ENCODE peak calls at places on chromosomes 13 and 19, in six cellular contexts. I is upper lobe of left lung; K is ovary; X is aorta; H is body of pancreas; J is CD8-positive, alpha-beta memory T cell. R is an unnamed sample.

GRCh38 chr19:55336101-55336500 is 3.6 kb upstream of the KMT5C start:
- DNase-seq in I (no peak), K (no peak), X (no peak), H (no peak), J (no peak), R (no peak)

GRCh38 chr13:90105276-90105675 is 1242.2 kb upstream of the MIR17HG start:
- DNase-seq in I (no peak), K (no peak), X (no peak), H (no peak), J (no peak), R (no peak)

GRCh38 chr13:97284558-97284957 is 62.4 kb downstream of the MBNL2 start:
- DNase-seq in I (no peak), K (no peak), X (no peak), H (no peak), J (no peak), R (no peak)

GRCh38 chr13:100140441-100140840 is 51.5 kb downstream of the PCCA start:
- DNase-seq in I (no peak), K (no peak), X (no peak), H (no peak), J (no peak), R (no peak)

GRCh38 chr13:99855516-99855915 is 116.1 kb downstream of the ZIC5 start:
- DNase-seq in I (no peak), K (no peak), X (no peak), H (no peak), J (no peak), R (no peak)

GRCh38 chr19:5498817-5499535 is 43.8 kb downstream of the ZNRF4 start:
- DNase-seq in I (no peak), K (no peak), X (no peak), H (no peak), J (no peak), R (peak; percentile 98)

GRCh38 chr13:111013196-111013595 is 98.3 kb upstream of the ANKRD10 start:
- DNase-seq in I (no peak), K (no peak), X (no peak), H (no peak), J (no peak), R (no peak)

GRCh38 chr19:1156830-1157615 is 17.0 kb downstream of the SBNO2 start:
- DNase-seq in I (peak; percentile 75), K (no peak), X (no peak), H (no peak), J (no peak), R (no peak)

GRCh38 chr19:5588441-5588840 is 20.7 kb upstream of the TINCR start:
- DNase-seq in I (no peak), K (no peak), X (peak; percentile 60), H (no peak), J (no peak), R (no peak)

GRCh38 chr13:20159646-20160345 is 1.1 kb downstream of the GJA3 start:
- DNase-seq in I (no peak), K (no peak), X (no peak), H (no peak), J (no peak), R (peak; percentile 5)

GRCh38 chr13:33017410-33017929 is 1.2 kb downstream of the KL start:
- DNase-seq in I (no peak), K (no peak), X (no peak), H (no peak), J (peak; percentile 24), R (peak; percentile 76)

GRCh38 chr19:29634002-29634401 is 27.9 kb downstream of the POP4 start:
- DNase-seq in I (no peak), K (no peak), X (no peak), H (no peak), J (no peak), R (no peak)

GRCh38 chr13:50740052-50740741 is 103.3 kb downstream of the DLEU7 start:
- DNase-seq in I (no peak), K (no peak), X (no peak), H (no peak), J (no peak), R (no peak)

GRCh38 chr19:39262496-39262895 is 5.7 kb upstream of the IFNL2 start:
- DNase-seq in I (no peak), K (no peak), X (no peak), H (no peak), J (no peak), R (no peak)

GRCh38 chr19:459724-460511 is 915 bp downstream of the SHC2 start:
- DNase-seq in I (peak; percentile 94), K (peak; percentile 62), X (peak; percentile 86), H (peak; percentile 81), J (peak; percentile 3), R (peak; percentile 90)

GRCh38 chr13:87123987-87124784 is 547.0 kb upstream of the SLITRK5 start:
- DNase-seq in I (no peak), K (no peak), X (no peak), H (no peak), J (no peak), R (peak; percentile 79)

GRCh38 chr19:46859637-46860124 is 1.1 kb upstream of the ARHGAP35 start:
- DNase-seq in I (no peak), K (peak; percentile 68), X (peak; percentile 86), H (peak; percentile 68), J (no peak), R (no peak)

GRCh38 chr19:4064073-4064550 is 2.6 kb downstream of the ZBTB7A start:
- DNase-seq in I (peak; percentile 87), K (no peak), X (peak; percentile 79), H (peak; percentile 42), J (no peak), R (peak; percentile 68)

GRCh38 chr19:40608957-40609356 is 7.8 kb downstream of the LTBP4 start:
- DNase-seq in I (no peak), K (no peak), X (no peak), H (no peak), J (no peak), R (no peak)

GRCh38 chr13:111945086-111945485 is 121.9 kb upstream of the SOX1 start:
- DNase-seq in I (no peak), K (no peak), X (no peak), H (no peak), J (no peak), R (no peak)

GRCh38 chr13:102917019-102917418 is 71.2 kb downstream of the ERCC5 start:
- DNase-seq in I (no peak), K (no peak), X (no peak), H (no peak), J (no peak), R (no peak)

GRCh38 chr13:45541806-45542205 is 73.7 kb downstream of the ERICH6B start:
- DNase-seq in I (peak; percentile 71), K (no peak), X (no peak), H (no peak), J (no peak), R (no peak)

GRCh38 chr13:51955281-51955771 is 55.9 kb downstream of the ATP7B start:
- DNase-seq in I (no peak), K (no peak), X (no peak), H (no peak), J (no peak), R (no peak)

GRCh38 chr13:73303858-73304257 is 245.1 kb downstream of the KLF5 start:
- DNase-seq in I (no peak), K (no peak), X (no peak), H (no peak), J (no peak), R (peak; percentile 53)

GRCh38 chr13:20337894-20338551 is 105.9 kb upstream of the GJB6 start:
- DNase-seq in I (no peak), K (no peak), X (no peak), H (no peak), J (no peak), R (no peak)

GRCh38 chr19:45059258-45059965 is 16.9 kb downstream of the ZNF296 start:
- DNase-seq in I (no peak), K (peak; percentile 33), X (no peak), H (peak; percentile 85), J (peak; percentile 70), R (peak; percentile 98)

GRCh38 chr19:45056831-45057230 is 18.0 kb downstream of the CLASRP start:
- DNase-seq in I (no peak), K (no peak), X (no peak), H (no peak), J (no peak), R (no peak)

GRCh38 chr19:45057444-45057843 is 18.6 kb downstream of the CLASRP start:
- DNase-seq in I (peak; percentile 53), K (no peak), X (no peak), H (no peak), J (no peak), R (no peak)

GRCh38 chr19:45061965-45062364 is 14.3 kb downstream of the ZNF296 start:
- DNase-seq in I (no peak), K (no peak), X (no peak), H (no peak), J (no peak), R (no peak)

GRCh38 chr19:45058622-45059159 is 17.6 kb downstream of the ZNF296 start:
- DNase-seq in I (no peak), K (no peak), X (no peak), H (no peak), J (no peak), R (no peak)
- H3K36me3 ChIP-seq in I (peaks cover 100% of the 10 kb centered on the region), K (no peaks in the 10 kb centered on the region), X (peaks cover 5% of the 10 kb centered on the region), H (peaks cover 44% of the 10 kb centered on the region), J (peaks cover 58% of the 10 kb centered on the region), R (peaks cover 77% of the 10 kb centered on the region)

GRCh38 chr13:35162420-35162819 is 220.3 kb downstream of the NBEA start:
- DNase-seq in I (no peak), K (no peak), X (no peak), H (no peak), J (no peak), R (no peak)
- H3K4me3 ChIP-seq in I (no peak overlapping the region), K (no peak overlapping the region), X (no peak overlapping the region), H (no peak overlapping the region), J (no peak overlapping the region), R (no peak overlapping the region)

GRCh38 chr19:15401397-15401710 is 17.4 kb downstream of the AKAP8L start:
- DNase-seq in I (no peak), K (no peak), X (no peak), H (no peak), J (no peak), R (peak; percentile 36)

GRCh38 chr19:15403151-15403531 is 15.6 kb downstream of the AKAP8L start:
- DNase-seq in I (peak; percentile 41), K (no peak), X (no peak), H (no peak), J (no peak), R (peak; percentile 26)

GRCh38 chr19:15402411-15403150 is 16.2 kb downstream of the AKAP8L start:
- DNase-seq in I (peak; percentile 21), K (no peak), X (no peak), H (no peak), J (no peak), R (peak; percentile 38)

GRCh38 chr19:15404780-15405211 is 14.0 kb downstream of the AKAP8L start:
- DNase-seq in I (no peak), K (no peak), X (no peak), H (no peak), J (no peak), R (peak; percentile 11)

GRCh38 chr19:15404097-15404779 is 14.6 kb downstream of the AKAP8L start:
- DNase-seq in I (peak; percentile 24), K (no peak), X (no peak), H (no peak), J (no peak), R (peak; percentile 30)
- H3K27ac ChIP-seq in I (no peak overlapping the region), K (no peak overlapping the region), X (no peak overlapping the region), H (no peak overlapping the region), J (no peak overlapping the region), R (no peak overlapping the region)

DNA sequence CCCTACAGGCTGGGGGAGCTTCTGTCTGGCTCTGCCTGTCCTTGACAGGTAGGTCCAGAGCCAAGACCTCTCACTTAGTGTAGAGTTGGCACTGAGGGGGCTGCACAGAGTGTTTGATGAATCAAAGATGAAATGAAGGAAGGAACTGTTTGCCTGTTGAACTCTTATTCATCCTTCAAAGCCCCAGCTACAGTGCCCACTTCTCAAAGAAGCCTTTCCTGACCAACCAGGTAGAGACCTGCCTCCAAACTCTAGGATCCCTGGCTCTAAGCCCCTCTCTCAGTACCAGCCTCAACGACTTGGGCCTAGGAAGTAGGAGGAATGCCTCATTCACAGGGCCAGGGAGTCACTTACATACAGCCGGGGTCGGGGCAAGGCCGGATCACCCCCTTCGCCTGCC is 9.1 kb upstream of the TMEM161A start:
- DNase-seq in I (no peak), K (no peak), X (no peak), H (no peak), J (no peak), R (no peak)
- H3K36me3 ChIP-seq in I (peaks cover 29% of the 10 kb centered on the region), K (no peaks in the 10 kb centered on the region), X (no peaks in the 10 kb centered on the region), H (no peaks in the 10 kb centered on the region), J (no peaks in the 10 kb centered on the region), R (no peaks in the 10 kb centered on the region)

R was measured in endodermal cell.